ENCODE peak calls at places on chromosomes 3 and 15, in six cellular contexts. I, A, N, D, E and J are unnamed samples.
A peak's percentile ranks its signal among the peaks of the same experiment; 100 is the strongest.

GRCh38 chr3:132029182-132029902 is 5.5 kb downstream of the CPNE4 start:
- DNase-seq in I (peak; percentile 71), A (peak; percentile 98), N (peak; percentile 78), D (peak; percentile 94), E (peak; percentile 80), J (no peak)

GRCh38 chr3:48232734-48233133 is 8.2 kb upstream of the ZNF589 start:
- DNase-seq in I (peak; percentile 54), A (peak; percentile 93), N (peak; percentile 81), D (peak; percentile 86), E (no peak), J (peak; percentile 26)

GRCh38 chr3:193240436-193240849 is 579 bp upstream of the PLAAT1 start:
- DNase-seq in I (no peak), A (peak; percentile 78), N (no peak), D (peak; percentile 41), E (no peak), J (no peak)

GRCh38 chr15:71813723-71814470 is 3.5 kb downstream of the NR2E3 start:
- DNase-seq in I (no peak), A (no peak), N (no peak), D (no peak), E (no peak), J (no peak)

GRCh38 chr15:94177112-94177511 is 54.2 kb upstream of the MCTP2 start:
- DNase-seq in I (peak; percentile 28), A (no peak), N (no peak), D (no peak), E (no peak), J (no peak)

GRCh38 chr3:117036259-117036799 is 326.8 kb downstream of the TUSC7 start:
- DNase-seq in I (peak; percentile 60), A (no peak), N (peak; percentile 67), D (no peak), E (no peak), J (no peak)

GRCh38 chr15:73075151-73075859 is 23.0 kb downstream of the NEO1 start:
- DNase-seq in I (no peak), A (no peak), N (no peak), D (no peak), E (no peak), J (no peak)

GRCh38 chr3:99678023-99678422 is 39.6 kb downstream of the COL8A1 start:
- DNase-seq in I (peak; percentile 83), A (no peak), N (peak; percentile 76), D (no peak), E (no peak), J (no peak)

GRCh38 chr3:112755845-112756671 is 90.6 kb downstream of the CD200R1L start:
- DNase-seq in I (no peak), A (no peak), N (no peak), D (no peak), E (no peak), J (no peak)

GRCh38 chr15:63157891-63158431 is 684 bp upstream of the RPS27L start:
- DNase-seq in I (peak; percentile 87), A (peak; percentile 80), N (peak; percentile 74), D (peak; percentile 75), E (no peak), J (no peak)

GRCh38 chr3:79199966-79200365 is 567.8 kb downstream of the ROBO1 start:
- DNase-seq in I (no peak), A (no peak), N (no peak), D (no peak), E (no peak), J (no peak)

GRCh38 chr3:187739561-187740445 is 5.5 kb downstream of the BCL6 start:
- DNase-seq in I (peak; percentile 91), A (peak; percentile 94), N (peak; percentile 93), D (peak; percentile 89), E (peak; percentile 77), J (no peak)

GRCh38 chr3:36447063-36447462 is 66.8 kb downstream of the STAC start:
- DNase-seq in I (no peak), A (no peak), N (no peak), D (no peak), E (no peak), J (no peak)

GRCh38 chr3:14406762-14407161 is 4.4 kb downstream of the SLC6A6 start:
- DNase-seq in I (no peak), A (no peak), N (no peak), D (no peak), E (no peak), J (no peak)

GRCh38 chr3:111143-112069 is 85.2 kb upstream of the CHL1 start:
- DNase-seq in I (no peak), A (no peak), N (no peak), D (no peak), E (no peak), J (no peak)

GRCh38 chr3:57130426-57131209 is 34.5 kb downstream of the IL17RD start:
- DNase-seq in I (no peak), A (peak; percentile 100), N (no peak), D (peak; percentile 97), E (no peak), J (no peak)

GRCh38 chr15:78453447-78453846 is 15.4 kb downstream of the IREB2 start:
- DNase-seq in I (no peak), A (no peak), N (no peak), D (no peak), E (no peak), J (no peak)

GRCh38 chr15:40875996-40876740 is 2.1 kb upstream of the RHOV start:
- DNase-seq in I (peak; percentile 59), A (no peak), N (no peak), D (no peak), E (no peak), J (no peak)

GRCh38 chr15:76311071-76311956 is at the start of gene ETFA:
- DNase-seq in I (peak; percentile 91), A (peak; percentile 98), N (peak; percentile 98), D (peak; percentile 97), E (peak; percentile 99), J (peak; percentile 99)

GRCh38 chr15:38253448-38253847 is 812 bp downstream of the SPRED1 start:
- DNase-seq in I (peak; percentile 69), A (no peak), N (no peak), D (peak; percentile 42), E (no peak), J (no peak)

GRCh38 chr3:194640829-194641228 is 7.6 kb upstream of the TMEM44 start:
- DNase-seq in I (no peak), A (peak; percentile 79), N (no peak), D (peak; percentile 33), E (no peak), J (no peak)

GRCh38 chr15:90875549-90875981 is 7.2 kb downstream of the FURIN start:
- DNase-seq in I (no peak), A (no peak), N (no peak), D (no peak), E (no peak), J (peak; percentile 87)

GRCh38 chr3:135918600-135918999 is 46.9 kb upstream of the PPP2R3A start:
- DNase-seq in I (peak; percentile 51), A (no peak), N (no peak), D (peak; percentile 26), E (no peak), J (no peak)

GRCh38 chr3:187888658-187889057 is 143.4 kb upstream of the BCL6 start:
- DNase-seq in I (no peak), A (no peak), N (no peak), D (no peak), E (no peak), J (no peak)

DNA sequence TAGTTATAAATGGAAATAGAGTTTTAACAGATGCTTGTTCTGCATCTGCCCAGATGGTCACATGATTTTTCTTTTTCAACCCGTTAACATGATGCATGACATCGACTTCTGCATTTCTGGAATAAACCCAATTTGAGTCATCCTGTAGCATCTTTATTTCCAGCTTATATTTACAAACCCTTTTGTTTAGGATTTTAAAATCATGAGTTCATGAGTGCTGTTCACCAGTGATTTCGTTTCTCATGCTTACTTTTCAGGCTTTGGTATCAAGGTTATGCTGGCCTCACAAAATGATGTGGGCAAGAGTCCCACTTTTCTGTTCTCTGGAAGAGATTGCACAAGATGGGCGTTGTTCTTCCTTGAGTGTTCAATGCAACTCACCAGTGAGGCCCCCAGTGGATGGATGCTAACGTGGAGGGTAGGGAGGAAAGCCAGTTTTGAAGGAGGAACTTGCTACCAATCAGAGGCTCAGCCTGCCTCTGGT is 5.2 kb downstream of the HRH1 start:
- DNase-seq in I (peak; percentile 84), A (no peak), N (peak; percentile 78), D (no peak), E (no peak), J (no peak)
- TF ChIP-seq CTCF in I (peak; percentile 46), A (no peak), N (no peak), D (no peak), E (no peak), J (no peak)

DNA sequence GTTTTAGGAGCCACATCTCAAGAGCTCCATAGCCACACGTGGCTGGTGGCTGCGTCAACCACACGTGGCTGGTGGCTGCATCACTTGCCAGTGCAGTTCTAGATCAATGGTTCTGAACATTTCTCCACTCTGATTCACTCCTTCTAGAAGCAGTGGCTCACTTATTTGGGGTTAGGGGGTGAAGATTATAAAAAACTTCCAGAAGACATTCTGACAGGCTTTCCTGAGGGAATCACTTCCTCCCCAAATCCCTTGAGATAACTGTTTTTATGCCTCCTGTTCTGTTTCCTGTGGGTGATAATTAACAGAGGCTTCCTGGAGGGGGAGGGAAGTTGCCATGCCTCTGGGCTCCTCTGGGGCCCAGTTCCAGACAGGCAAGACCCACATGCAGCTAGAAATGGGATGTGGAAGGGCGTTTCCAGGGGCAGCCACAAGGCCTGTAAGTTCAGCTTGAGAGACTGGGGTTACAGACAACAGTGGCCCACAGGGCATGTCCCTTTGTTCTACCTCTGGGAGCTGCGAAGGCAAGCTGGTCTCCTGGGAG is 23.6 kb downstream of the HEG1 start:
- DNase-seq in I (peak; percentile 32), A (peak; percentile 73), N (no peak), D (no peak), E (no peak), J (no peak)
- TF ChIP-seq CTCF in I (no peak), A (peak; percentile 53), N (no peak), D (no peak), E (no peak), J (no peak)

GRCh38 chr3:152026033-152026556 is 152.7 kb downstream of the SUCNR1 start:
- DNase-seq in I (peak; percentile 82), A (no peak), N (no peak), D (no peak), E (no peak), J (no peak)
- TF ChIP-seq CTCF in I (peak; percentile 80), A (peak; percentile 25), N (peak; percentile 29), D (no peak), E (no peak), J (peak; percentile 86)

GRCh38 chr3:86563358-86563970 is 427.5 kb downstream of the VGLL3 start:
- DNase-seq in I (peak; percentile 23), A (no peak), N (no peak), D (peak; percentile 76), E (no peak), J (no peak)
- TF ChIP-seq CTCF in I (peak; percentile 90), A (peak; percentile 88), N (peak; percentile 31), D (peak; percentile 91), E (peak; percentile 69), J (peak; percentile 91)

GRCh38 chr3:46935989-46936620 is 40.4 kb downstream of the CCDC12 start:
- DNase-seq in I (no peak), A (no peak), N (peak; percentile 42), D (no peak), E (no peak), J (no peak)

GRCh38 chr3:46936733-46937250 is 39.8 kb downstream of the CCDC12 start:
- DNase-seq in I (peak; percentile 53), A (no peak), N (peak; percentile 66), D (no peak), E (no peak), J (no peak)

GRCh38 chr3:46934067-46934466 is 42.5 kb downstream of the CCDC12 start:
- DNase-seq in I (no peak), A (no peak), N (peak; percentile 72), D (no peak), E (no peak), J (no peak)

GRCh38 chr3:46934508-46935167 is 41.9 kb downstream of the CCDC12 start:
- DNase-seq in I (no peak), A (no peak), N (peak; percentile 74), D (no peak), E (peak; percentile 59), J (no peak)

GRCh38 chr3:46935168-46935858 is 41.2 kb downstream of the CCDC12 start:
- DNase-seq in I (peak; percentile 92), A (peak; percentile 94), N (peak; percentile 97), D (peak; percentile 59), E (peak; percentile 83), J (no peak)
- TF ChIP-seq CTCF in I (peak; percentile 83), A (peak; percentile 84), N (peak; percentile 75), D (peak; percentile 28), E (peak; percentile 36), J (peak; percentile 88)